ENCODE peak calls at places on chromosomes 11 and 22, in eight cellular contexts. One of them, this sample, is unnamed.

GRCh38 chr11:27088353-27088752 is 47.7 kb downstream of the BBOX1 start:
- DNase-seq in left cardiac atrium: no peak
- DNase-seq in T47D: no peak
- DNase-seq in fibroblast of mammary gland: no peak
- DNase-seq in GM19239: no peak
- DNase-seq in esophagus squamous epithelium: no peak
- DNase-seq in pancreas: no peak
- DNase-seq in AG04450: no peak
- DNase-seq in this sample: no peak

GRCh38 chr11:7967097-7967496 is 1.9 kb upstream of the NLRP10 start:
- DNase-seq in fibroblast of mammary gland: no peak
- DNase-seq in GM19239: no peak
- DNase-seq in pancreas: no peak
- DNase-seq in left cardiac atrium: no peak
- DNase-seq in AG04450: no peak
- DNase-seq in esophagus squamous epithelium: no peak
- DNase-seq in T47D: no peak
- DNase-seq in this sample: peak

GRCh38 chr11:1564535-1565172 is 7.4 kb downstream of the DUSP8 start:
- DNase-seq in esophagus squamous epithelium: no peak
- DNase-seq in pancreas: peak
- DNase-seq in AG04450: peak
- DNase-seq in fibroblast of mammary gland: peak
- DNase-seq in left cardiac atrium: peak
- DNase-seq in T47D: no peak
- DNase-seq in GM19239: no peak
- DNase-seq in this sample: peak

GRCh38 chr11:64013141-64013896 is 22.4 kb upstream of the FLRT1 start:
- DNase-seq in fibroblast of mammary gland: no peak
- DNase-seq in T47D: peak
- DNase-seq in GM19239: no peak
- DNase-seq in AG04450: no peak
- DNase-seq in esophagus squamous epithelium: no peak
- DNase-seq in pancreas: no peak
- DNase-seq in left cardiac atrium: no peak
- DNase-seq in this sample: no peak

GRCh38 chr11:5666396-5666780 is 18.5 kb downstream of the TRIM5 start:
- DNase-seq in left cardiac atrium: no peak
- DNase-seq in fibroblast of mammary gland: no peak
- DNase-seq in esophagus squamous epithelium: no peak
- DNase-seq in pancreas: no peak
- DNase-seq in T47D: no peak
- DNase-seq in AG04450: no peak
- DNase-seq in GM19239: no peak
- DNase-seq in this sample: no peak

GRCh38 chr22:45903355-45904149 is 73.4 kb downstream of the WNT7B start:
- DNase-seq in GM19239: no peak
- DNase-seq in T47D: no peak
- DNase-seq in left cardiac atrium: peak
- DNase-seq in pancreas: peak
- DNase-seq in esophagus squamous epithelium: no peak
- DNase-seq in fibroblast of mammary gland: peak
- DNase-seq in AG04450: peak
- DNase-seq in this sample: peak

GRCh38 chr22:23720855-23721254 is 30.0 kb downstream of the RGL4 start:
- DNase-seq in pancreas: no peak
- DNase-seq in GM19239: no peak
- DNase-seq in left cardiac atrium: no peak
- DNase-seq in esophagus squamous epithelium: no peak
- DNase-seq in T47D: no peak
- DNase-seq in fibroblast of mammary gland: no peak
- DNase-seq in AG04450: no peak
- DNase-seq in this sample: no peak

GRCh38 chr22:42868751-42869251 is 11.7 kb upstream of the ARFGAP3 start:
- DNase-seq in GM19239: no peak
- DNase-seq in AG04450: no peak
- DNase-seq in T47D: peak
- DNase-seq in pancreas: peak
- DNase-seq in esophagus squamous epithelium: no peak
- DNase-seq in left cardiac atrium: peak
- DNase-seq in fibroblast of mammary gland: peak
- DNase-seq in this sample: peak

GRCh38 chr11:77206264-77207018 is 78.4 kb downstream of the MYO7A start:
- DNase-seq in GM19239: no peak
- DNase-seq in pancreas: no peak
- DNase-seq in T47D: no peak
- DNase-seq in esophagus squamous epithelium: no peak
- DNase-seq in left cardiac atrium: no peak
- DNase-seq in fibroblast of mammary gland: no peak
- DNase-seq in AG04450: no peak
- DNase-seq in this sample: no peak

GRCh38 chr11:19956228-19956627 is 204.0 kb downstream of the DBX1 start:
- DNase-seq in AG04450: no peak
- DNase-seq in left cardiac atrium: no peak
- DNase-seq in esophagus squamous epithelium: no peak
- DNase-seq in fibroblast of mammary gland: no peak
- DNase-seq in pancreas: peak
- DNase-seq in GM19239: no peak
- DNase-seq in T47D: no peak
- DNase-seq in this sample: peak

GRCh38 chr11:69312418-69313399 is 18.8 kb downstream of the MYEOV start:
- DNase-seq in esophagus squamous epithelium: no peak
- DNase-seq in T47D: no peak
- DNase-seq in AG04450: no peak
- DNase-seq in left cardiac atrium: peak
- DNase-seq in fibroblast of mammary gland: no peak
- DNase-seq in GM19239: no peak
- DNase-seq in pancreas: no peak
- DNase-seq in this sample: peak

GRCh38 chr11:125872138-125872491 is 15.4 kb upstream of the HYLS1 start:
- DNase-seq in fibroblast of mammary gland: no peak
- DNase-seq in esophagus squamous epithelium: no peak
- DNase-seq in left cardiac atrium: no peak
- DNase-seq in T47D: no peak
- DNase-seq in GM19239: no peak
- DNase-seq in AG04450: no peak
- DNase-seq in pancreas: no peak
- DNase-seq in this sample: no peak

This sample was measured in fibroblast of the aortic adventitia.